ENCODE peak calls at places on chromosomes 2 and 18, in four cellular contexts. O is IMR-90, L is mammary epithelial cell, B is transverse colon. C is an unnamed sample.

GRCh38 chr2:158914066-158914465 is 54.4 kb upstream of the TANC1 start:
- DNase-seq in B (no peak), O (no peak), L (no peak), C (peak; percentile 25)

GRCh38 chr18:9958861-9959399 is 45.1 kb downstream of the VAPA start:
- DNase-seq in L (no peak), B (no peak), O (no peak), C (no peak)

GRCh38 chr2:171522804-171523338 is 597 bp downstream of the CYBRD1 start:
- DNase-seq in B (peak; percentile 32), O (no peak), L (peak; percentile 32), C (peak; percentile 46)

GRCh38 chr2:216590780-216591179 is 42.4 kb upstream of the IGFBP2 start:
- DNase-seq in O (peak; percentile 51), L (no peak), B (no peak), C (peak; percentile 80)

GRCh38 chr2:120679526-120679925 is 56.1 kb upstream of the GLI2 start:
- DNase-seq in L (no peak), O (no peak), B (no peak), C (no peak)

GRCh38 chr2:149044500-149044899 is 6.0 kb downstream of the LYPD6B start:
- DNase-seq in O (no peak), B (no peak), L (no peak), C (no peak)

GRCh38 chr18:9951022-9951859 is 37.4 kb downstream of the VAPA start:
- DNase-seq in B (peak; percentile 26), O (peak; percentile 79), L (peak; percentile 46), C (peak; percentile 67)

GRCh38 chr18:38751897-38752296 is 1186.3 kb upstream of the CELF4 start:
- DNase-seq in B (no peak), L (peak; percentile 45), O (no peak), C (no peak)

GRCh38 chr2:18722101-18722500 is 132.7 kb upstream of the NT5C1B start:
- DNase-seq in O (peak; percentile 44), B (no peak), L (no peak), C (no peak)

GRCh38 chr2:134683561-134684112 is 35.2 kb downstream of the TMEM163 start:
- DNase-seq in O (no peak), L (peak; percentile 24), B (no peak), C (no peak)

GRCh38 chr2:149100739-149101699 is 62.5 kb downstream of the LYPD6B start:
- DNase-seq in L (peak; percentile 6), B (no peak), O (no peak), C (no peak)

GRCh38 chr2:26694001-26694400 is 1.5 kb downstream of the KCNK3 start:
- DNase-seq in B (no peak), O (no peak), L (no peak), C (no peak)
- H3K27ac ChIP-seq in B (no peak overlapping the region), O (no peak overlapping the region), L (no peak overlapping the region), C (no peak overlapping the region)

GRCh38 chr2:54122939-54123338 is 7.5 kb downstream of the ACYP2 start:
- DNase-seq in O (peak; percentile 80), L (peak; percentile 85), B (no peak), C (no peak)

GRCh38 chr2:54120950-54121349 is 5.5 kb downstream of the ACYP2 start:
- DNase-seq in L (no peak), B (no peak), O (no peak), C (no peak)

DNA sequence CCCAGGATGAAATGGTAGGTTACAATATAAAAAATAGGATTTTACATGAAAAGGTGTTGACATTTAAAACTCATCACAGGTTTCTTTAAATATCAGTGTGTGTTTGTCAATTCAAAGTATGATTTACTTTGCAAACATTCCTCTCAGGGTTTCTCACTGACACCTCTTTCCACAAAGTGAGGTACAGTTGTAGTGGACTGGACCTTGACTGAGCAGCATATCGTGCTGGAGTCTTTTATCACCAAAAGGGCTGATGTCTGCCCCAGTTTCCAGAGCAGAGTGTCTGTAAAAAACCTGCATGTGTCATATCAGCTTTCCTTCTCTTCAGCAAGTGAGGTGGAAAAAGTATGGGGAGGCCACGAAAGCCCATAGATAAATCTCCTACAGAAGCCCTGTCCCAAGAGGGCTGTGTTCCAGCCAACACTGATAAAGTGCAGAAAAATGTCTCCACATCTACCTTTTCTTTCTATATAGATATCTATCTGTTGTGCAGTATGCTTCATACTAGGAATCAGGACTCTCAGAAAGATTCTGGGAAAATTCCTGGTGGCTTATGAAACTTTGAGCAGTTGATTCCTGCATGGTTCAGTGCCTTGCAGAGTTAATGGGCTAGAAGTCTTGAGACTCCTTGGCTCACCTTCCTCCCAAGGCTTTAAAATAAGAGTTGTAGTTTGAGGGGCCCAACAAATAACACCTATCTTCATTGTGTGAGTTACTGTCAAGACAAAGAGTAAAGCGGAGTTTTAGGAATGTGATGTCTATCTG is 6.9 kb downstream of the ACYP2 start:
- DNase-seq in O (no peak), B (no peak), L (no peak), C (no peak)
- H3K27ac ChIP-seq in O (no peak overlapping the region), B (no peak overlapping the region), L (peak overlapping the region; percentile 73), C (no peak overlapping the region)

GRCh38 chr2:37654932-37655331 is 16.5 kb downstream of the CDC42EP3 start:
- DNase-seq in L (no peak), B (no peak), O (no peak), C (peak; percentile 61)
- H3K27ac ChIP-seq in L (peak overlapping the region; percentile 85), B (peak overlapping the region; percentile 67), O (peak overlapping the region; percentile 63), C (peak overlapping the region; percentile 74)

GRCh38 chr2:38446418-38446817 is 69.3 kb upstream of the ATL2 start:
- DNase-seq in O (no peak), L (no peak), B (no peak), C (peak; percentile 16)
- H3K27ac ChIP-seq in O (no peak overlapping the region), L (peak overlapping the region; percentile 51), B (no peak overlapping the region), C (no peak overlapping the region)

GRCh38 chr18:35435420-35435819 is 58.3 kb upstream of the ZNF396 start:
- DNase-seq in L (no peak), O (no peak), B (no peak), C (no peak)

GRCh38 chr18:35441857-35442595 is 55.7 kb downstream of the INO80C start:
- DNase-seq in O (no peak), L (peak; percentile 93), B (no peak), C (no peak)

GRCh38 chr18:35442701-35443100 is 55.1 kb downstream of the INO80C start:
- DNase-seq in L (no peak), B (no peak), O (no peak), C (no peak)

GRCh38 chr18:35436076-35436649 is 59.0 kb upstream of the ZNF396 start:
- DNase-seq in O (peak; percentile 58), L (peak; percentile 58), B (no peak), C (no peak)

GRCh38 chr18:35438480-35439234 is 59.1 kb downstream of the INO80C start:
- DNase-seq in B (no peak), L (no peak), O (no peak), C (no peak)
- H3K27ac ChIP-seq in B (no peak overlapping the region), L (no peak overlapping the region), O (no peak overlapping the region), C (no peak overlapping the region)

DNA sequence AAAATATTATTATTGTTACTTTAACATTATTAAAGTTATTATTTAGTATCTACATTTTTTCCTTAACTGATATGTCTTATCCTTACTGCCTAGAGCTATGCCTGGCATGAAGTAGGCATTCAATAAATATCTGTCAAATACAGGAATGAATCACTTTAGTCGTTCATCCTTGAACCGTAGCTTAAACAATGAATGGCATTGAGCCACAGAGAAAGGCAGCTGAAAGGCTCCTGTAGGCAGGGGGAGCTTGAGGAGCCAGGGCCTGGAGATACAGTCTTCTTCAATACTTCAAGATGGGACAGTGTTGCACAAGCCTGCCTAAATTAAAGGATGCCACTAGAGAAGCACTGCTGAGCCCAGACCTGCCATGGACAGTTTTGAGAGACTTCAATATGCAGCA is 22.5 kb downstream of the CYRIA start:
- DNase-seq in B (no peak), O (no peak), L (no peak), C (no peak)
- H3K27ac ChIP-seq in B (no peak overlapping the region), O (no peak overlapping the region), L (no peak overlapping the region), C (no peak overlapping the region)

GRCh38 chr2:202945-203344 is 60.9 kb downstream of the SH3YL1 start:
- DNase-seq in O (no peak), B (no peak), L (no peak), C (no peak)
- H3K27ac ChIP-seq in O (no peak overlapping the region), B (no peak overlapping the region), L (no peak overlapping the region), C (no peak overlapping the region)

C was measured in cardiac muscle cell.